ENCODE peak calls at places on chromosome 14, in ten cellular contexts. One of them, this sample, is unnamed.

GRCh38 chr14:90870950-90871604 is 54.8 kb upstream of the TTC7B start:
- DNase-seq in H54: no peak
- DNase-seq in sigmoid colon: no peak
- DNase-seq in HFF-Myc: no peak
- DNase-seq in H9: no peak
- DNase-seq in caudate nucleus: no peak
- DNase-seq in neural crest cell: no peak
- DNase-seq in AG09309: no peak
- DNase-seq in activated CD8-positive, alpha-beta memory T cell treated with anti-CD3 and anti-CD28 coated beads for 1 hour: no peak
- DNase-seq in GM03348: no peak
- DNase-seq in this sample: no peak

GRCh38 chr14:61956517-61956916 is 194.3 kb downstream of the SNAPC1 start:
- DNase-seq in neural crest cell: no peak
- DNase-seq in AG09309: no peak
- DNase-seq in H9: no peak
- DNase-seq in sigmoid colon: no peak
- DNase-seq in H54: no peak
- DNase-seq in GM03348: no peak
- DNase-seq in caudate nucleus: no peak
- DNase-seq in HFF-Myc: no peak
- DNase-seq in activated CD8-positive, alpha-beta memory T cell treated with anti-CD3 and anti-CD28 coated beads for 1 hour: no peak
- DNase-seq in this sample: no peak

GRCh38 chr14:73567951-73568885 is 795 bp upstream of the ACOT2 start:
- DNase-seq in AG09309: no peak
- DNase-seq in neural crest cell: no peak
- DNase-seq in GM03348: peak
- DNase-seq in H9: no peak
- DNase-seq in HFF-Myc: no peak
- DNase-seq in caudate nucleus: no peak
- DNase-seq in H54: no peak
- DNase-seq in activated CD8-positive, alpha-beta memory T cell treated with anti-CD3 and anti-CD28 coated beads for 1 hour: no peak
- DNase-seq in sigmoid colon: no peak
- DNase-seq in this sample: no peak

GRCh38 chr14:92693998-92694780 is 54.2 kb downstream of the LGMN start:
- DNase-seq in activated CD8-positive, alpha-beta memory T cell treated with anti-CD3 and anti-CD28 coated beads for 1 hour: no peak
- DNase-seq in HFF-Myc: no peak
- DNase-seq in caudate nucleus: no peak
- DNase-seq in neural crest cell: no peak
- DNase-seq in GM03348: no peak
- DNase-seq in sigmoid colon: peak
- DNase-seq in H9: no peak
- DNase-seq in AG09309: no peak
- DNase-seq in H54: no peak
- DNase-seq in this sample: no peak

GRCh38 chr14:104637546-104638003 is 33.0 kb upstream of the TMEM179 start:
- DNase-seq in activated CD8-positive, alpha-beta memory T cell treated with anti-CD3 and anti-CD28 coated beads for 1 hour: no peak
- DNase-seq in H54: no peak
- DNase-seq in AG09309: no peak
- DNase-seq in sigmoid colon: no peak
- DNase-seq in H9: no peak
- DNase-seq in GM03348: no peak
- DNase-seq in caudate nucleus: no peak
- DNase-seq in neural crest cell: no peak
- DNase-seq in HFF-Myc: no peak
- DNase-seq in this sample: no peak

GRCh38 chr14:35534130-35534883 is at the start of gene INSM2:
- DNase-seq in caudate nucleus: no peak
- DNase-seq in neural crest cell: no peak
- DNase-seq in H9: no peak
- DNase-seq in HFF-Myc: no peak
- DNase-seq in GM03348: peak
- DNase-seq in H54: no peak
- DNase-seq in sigmoid colon: no peak
- DNase-seq in activated CD8-positive, alpha-beta memory T cell treated with anti-CD3 and anti-CD28 coated beads for 1 hour: no peak
- DNase-seq in AG09309: no peak
- DNase-seq in this sample: no peak

GRCh38 chr14:106518054-106518943 is 991.9 kb downstream of the TMEM121 start:
- DNase-seq in H9: no peak
- DNase-seq in HFF-Myc: no peak
- DNase-seq in neural crest cell: no peak
- DNase-seq in caudate nucleus: no peak
- DNase-seq in GM03348: no peak
- DNase-seq in H54: no peak
- DNase-seq in activated CD8-positive, alpha-beta memory T cell treated with anti-CD3 and anti-CD28 coated beads for 1 hour: peak
- DNase-seq in AG09309: no peak
- DNase-seq in sigmoid colon: no peak
- DNase-seq in this sample: no peak

GRCh38 chr14:86091811-86092210 is 561.9 kb downstream of the FLRT2 start:
- DNase-seq in H9: no peak
- DNase-seq in neural crest cell: no peak
- DNase-seq in activated CD8-positive, alpha-beta memory T cell treated with anti-CD3 and anti-CD28 coated beads for 1 hour: no peak
- DNase-seq in H54: no peak
- DNase-seq in sigmoid colon: no peak
- DNase-seq in AG09309: no peak
- DNase-seq in caudate nucleus: no peak
- DNase-seq in HFF-Myc: no peak
- DNase-seq in GM03348: no peak
- DNase-seq in this sample: no peak

GRCh38 chr14:101325319-101325718 is 236.0 kb upstream of the DIO3 start:
- DNase-seq in H54: no peak
- DNase-seq in GM03348: no peak
- DNase-seq in AG09309: no peak
- DNase-seq in caudate nucleus: no peak
- DNase-seq in activated CD8-positive, alpha-beta memory T cell treated with anti-CD3 and anti-CD28 coated beads for 1 hour: no peak
- DNase-seq in neural crest cell: no peak
- DNase-seq in H9: no peak
- DNase-seq in sigmoid colon: no peak
- DNase-seq in HFF-Myc: no peak
- DNase-seq in this sample: no peak

GRCh38 chr14:22542360-22542759 is 46.7 kb downstream of the DAD1 start:
- DNase-seq in GM03348: no peak
- DNase-seq in H9: no peak
- DNase-seq in HFF-Myc: no peak
- DNase-seq in neural crest cell: no peak
- DNase-seq in sigmoid colon: no peak
- DNase-seq in caudate nucleus: no peak
- DNase-seq in H54: no peak
- DNase-seq in AG09309: no peak
- DNase-seq in activated CD8-positive, alpha-beta memory T cell treated with anti-CD3 and anti-CD28 coated beads for 1 hour: no peak
- DNase-seq in this sample: no peak

GRCh38 chr14:50607181-50607580 is 47.2 kb downstream of the ATL1 start:
- DNase-seq in activated CD8-positive, alpha-beta memory T cell treated with anti-CD3 and anti-CD28 coated beads for 1 hour: no peak
- DNase-seq in HFF-Myc: no peak
- DNase-seq in GM03348: peak
- DNase-seq in neural crest cell: no peak
- DNase-seq in H54: no peak
- DNase-seq in AG09309: peak
- DNase-seq in caudate nucleus: no peak
- DNase-seq in H9: no peak
- DNase-seq in sigmoid colon: no peak
- DNase-seq in this sample: no peak

GRCh38 chr14:34833545-34834523 is 41.3 kb downstream of the BAZ1A start:
- DNase-seq in H9: no peak
- DNase-seq in H54: no peak
- DNase-seq in GM03348: no peak
- DNase-seq in sigmoid colon: no peak
- DNase-seq in caudate nucleus: no peak
- DNase-seq in neural crest cell: no peak
- DNase-seq in activated CD8-positive, alpha-beta memory T cell treated with anti-CD3 and anti-CD28 coated beads for 1 hour: no peak
- DNase-seq in AG09309: no peak
- DNase-seq in HFF-Myc: no peak
- DNase-seq in this sample: no peak

GRCh38 chr14:37559386-37559785 is 35.7 kb downstream of the FOXA1 start:
- DNase-seq in H54: no peak
- DNase-seq in H9: no peak
- DNase-seq in AG09309: no peak
- DNase-seq in GM03348: no peak
- DNase-seq in HFF-Myc: no peak
- DNase-seq in sigmoid colon: no peak
- DNase-seq in activated CD8-positive, alpha-beta memory T cell treated with anti-CD3 and anti-CD28 coated beads for 1 hour: no peak
- DNase-seq in caudate nucleus: no peak
- DNase-seq in neural crest cell: no peak
- DNase-seq in this sample: no peak

GRCh38 chr14:59262717-59263469 is 74.4 kb downstream of the DAAM1 start:
- DNase-seq in H54: no peak
- DNase-seq in caudate nucleus: no peak
- DNase-seq in sigmoid colon: no peak
- DNase-seq in AG09309: no peak
- DNase-seq in activated CD8-positive, alpha-beta memory T cell treated with anti-CD3 and anti-CD28 coated beads for 1 hour: no peak
- DNase-seq in H9: no peak
- DNase-seq in HFF-Myc: no peak
- DNase-seq in GM03348: no peak
- DNase-seq in neural crest cell: peak
- DNase-seq in this sample: no peak

GRCh38 chr14:105100931-105101330 is 35.7 kb upstream of the GPR132 start:
- DNase-seq in sigmoid colon: no peak
- DNase-seq in H54: no peak
- DNase-seq in HFF-Myc: no peak
- DNase-seq in activated CD8-positive, alpha-beta memory T cell treated with anti-CD3 and anti-CD28 coated beads for 1 hour: no peak
- DNase-seq in AG09309: no peak
- DNase-seq in neural crest cell: no peak
- DNase-seq in H9: no peak
- DNase-seq in GM03348: no peak
- DNase-seq in caudate nucleus: no peak
- DNase-seq in this sample: no peak

GRCh38 chr14:57291692-57292647 is 23.2 kb downstream of the AP5M1 start:
- DNase-seq in AG09309: no peak
- DNase-seq in HFF-Myc: no peak
- DNase-seq in activated CD8-positive, alpha-beta memory T cell treated with anti-CD3 and anti-CD28 coated beads for 1 hour: no peak
- DNase-seq in GM03348: no peak
- DNase-seq in H54: no peak
- DNase-seq in neural crest cell: no peak
- DNase-seq in caudate nucleus: no peak
- DNase-seq in sigmoid colon: no peak
- DNase-seq in H9: no peak
- DNase-seq in this sample: no peak

GRCh38 chr14:56703947-56704346 is 106.3 kb downstream of the OTX2 start:
- DNase-seq in activated CD8-positive, alpha-beta memory T cell treated with anti-CD3 and anti-CD28 coated beads for 1 hour: no peak
- DNase-seq in neural crest cell: no peak
- DNase-seq in sigmoid colon: no peak
- DNase-seq in H9: no peak
- DNase-seq in HFF-Myc: no peak
- DNase-seq in AG09309: no peak
- DNase-seq in H54: no peak
- DNase-seq in caudate nucleus: peak
- DNase-seq in GM03348: no peak
- DNase-seq in this sample: no peak

GRCh38 chr14:31297701-31298344 is 90.2 kb upstream of the HECTD1 start:
- DNase-seq in neural crest cell: no peak
- DNase-seq in GM03348: peak
- DNase-seq in H9: no peak
- DNase-seq in activated CD8-positive, alpha-beta memory T cell treated with anti-CD3 and anti-CD28 coated beads for 1 hour: no peak
- DNase-seq in HFF-Myc: no peak
- DNase-seq in H54: peak
- DNase-seq in AG09309: no peak
- DNase-seq in sigmoid colon: no peak
- DNase-seq in caudate nucleus: no peak
- DNase-seq in this sample: no peak

This sample was measured in amygdala.